ENCODE peak calls at places on chromosomes 7 and 10, in nine cellular contexts. E is cardiac muscle cell; Y is OCI-LY7; F is H1; R is naive thymus-derived CD4-positive, alpha-beta T cell; P is PC-3; U is GM23338; T is colonic mucosa; M is CD8-positive, alpha-beta memory T cell. K is an unnamed sample.

GRCh38 chr7:102424129-102424551 is 9.2 kb upstream of the ORAI2 start:
- DNase-seq in E (no peak), F (no peak), M (no peak), R (no peak), P (no peak), U (peak; percentile 48), T (no peak), Y (peak; percentile 42), K (no peak)

GRCh38 chr10:65415318-65415717 is 1510.5 kb upstream of the LRRTM3 start:
- DNase-seq in T (no peak), M (no peak), P (no peak), E (no peak), F (no peak), U (no peak), R (no peak), Y (no peak), K (no peak)

GRCh38 chr10:79285315-79286185 is 61.7 kb upstream of the PPIF start:
- DNase-seq in P (no peak), T (no peak), R (no peak), U (no peak), F (no peak), Y (peak; percentile 36), E (no peak), M (no peak), K (no peak)

GRCh38 chr7:69781412-69781846 is 183.2 kb downstream of the AUTS2 start:
- DNase-seq in F (no peak), R (no peak), M (no peak), U (no peak), E (no peak), Y (no peak), P (no peak), T (no peak), K (peak; percentile 44)

GRCh38 chr10:112184379-112184778 is 814 bp upstream of the GPAM start:
- DNase-seq in T (no peak), E (no peak), U (peak; percentile 1), P (no peak), Y (no peak), M (no peak), F (no peak), R (no peak), K (no peak)

GRCh38 chr10:45076847-45077246 is 76.1 kb downstream of the ZNF22 start:
- DNase-seq in P (no peak), Y (no peak), T (no peak), U (no peak), F (no peak), E (no peak), R (no peak), M (no peak), K (no peak)

GRCh38 chr7:155808551-155809331 is 3.5 kb downstream of the SHH start:
- DNase-seq in T (peak; percentile 76), M (no peak), E (no peak), U (peak; percentile 48), P (peak; percentile 14), Y (no peak), R (no peak), F (no peak), K (peak; percentile 33)

GRCh38 chr7:1561036-1561940 is 5.3 kb upstream of the TMEM184A start:
- DNase-seq in F (no peak), R (no peak), P (no peak), U (no peak), M (no peak), T (no peak), Y (no peak), E (no peak), K (no peak)

GRCh38 chr10:47035447-47036337 is 124.5 kb downstream of the PTPN20 start:
- DNase-seq in M (no peak), R (no peak), Y (no peak), T (no peak), P (no peak), U (no peak), F (no peak), E (no peak), K (no peak)

GRCh38 chr7:31825576-31825975 is 138.6 kb downstream of the PPP1R17 start:
- DNase-seq in R (no peak), U (peak; percentile 45), P (no peak), Y (no peak), E (no peak), M (no peak), T (no peak), F (no peak), K (no peak)

GRCh38 chr10:52864459-52865106 is 92.0 kb upstream of the MBL2 start:
- DNase-seq in R (no peak), Y (no peak), M (no peak), P (peak; percentile 100), E (no peak), U (peak; percentile 50), T (no peak), F (peak; percentile 63), K (no peak)

GRCh38 chr10:75592888-75593643 is 161.6 kb downstream of the LRMDA start:
- DNase-seq in T (no peak), U (no peak), P (no peak), F (no peak), R (no peak), Y (no peak), E (no peak), M (no peak), K (no peak)

GRCh38 chr10:122407375-122408125 is 33.0 kb downstream of the PLEKHA1 start:
- DNase-seq in F (no peak), Y (no peak), E (no peak), M (peak; percentile 8), U (no peak), P (no peak), R (no peak), T (no peak), K (no peak)

GRCh38 chr7:12385364-12385786 is 18.3 kb downstream of the VWDE start:
- DNase-seq in Y (no peak), E (peak; percentile 38), P (no peak), M (no peak), R (no peak), F (no peak), U (no peak), T (no peak), K (no peak)

GRCh38 chr7:101172854-101173751 is 7.0 kb downstream of the NAT16 start:
- DNase-seq in M (no peak), U (peak; percentile 51), T (peak; percentile 47), E (no peak), F (no peak), P (peak; percentile 91), Y (no peak), R (no peak), K (no peak)

GRCh38 chr10:63627881-63628296 is 106.7 kb downstream of the REEP3 start:
- DNase-seq in Y (no peak), F (no peak), M (no peak), T (no peak), E (no peak), R (no peak), P (peak; percentile 64), U (no peak), K (peak; percentile 32)

GRCh38 chr7:157739650-157740049 is 402.8 kb downstream of the DNAJB6 start:
- DNase-seq in R (no peak), M (no peak), E (no peak), T (no peak), F (no peak), U (no peak), Y (no peak), P (no peak), K (no peak)

GRCh38 chr10:26249681-26250080 is 33.1 kb downstream of the GAD2 start:
- DNase-seq in U (no peak), T (no peak), Y (no peak), F (no peak), E (no peak), P (no peak), M (no peak), R (no peak), K (no peak)

GRCh38 chr10:49139000-49139865 is 5.4 kb upstream of the FAM170B start:
- DNase-seq in U (no peak), E (no peak), P (peak; percentile 54), T (no peak), R (no peak), Y (no peak), F (no peak), M (no peak), K (no peak)
- H3K4me1 ChIP-seq in U (peaks cover 11% of the 10 kb centered on the region), E (no peaks in the 10 kb centered on the region), P (peaks cover 20% of the 10 kb centered on the region), T (no peaks in the 10 kb centered on the region), R (no peaks in the 10 kb centered on the region), Y (peaks cover 55% of the 10 kb centered on the region), F (peaks cover 4% of the 10 kb centered on the region), M (no peaks in the 10 kb centered on the region), K (no peaks in the 10 kb centered on the region)

DNA sequence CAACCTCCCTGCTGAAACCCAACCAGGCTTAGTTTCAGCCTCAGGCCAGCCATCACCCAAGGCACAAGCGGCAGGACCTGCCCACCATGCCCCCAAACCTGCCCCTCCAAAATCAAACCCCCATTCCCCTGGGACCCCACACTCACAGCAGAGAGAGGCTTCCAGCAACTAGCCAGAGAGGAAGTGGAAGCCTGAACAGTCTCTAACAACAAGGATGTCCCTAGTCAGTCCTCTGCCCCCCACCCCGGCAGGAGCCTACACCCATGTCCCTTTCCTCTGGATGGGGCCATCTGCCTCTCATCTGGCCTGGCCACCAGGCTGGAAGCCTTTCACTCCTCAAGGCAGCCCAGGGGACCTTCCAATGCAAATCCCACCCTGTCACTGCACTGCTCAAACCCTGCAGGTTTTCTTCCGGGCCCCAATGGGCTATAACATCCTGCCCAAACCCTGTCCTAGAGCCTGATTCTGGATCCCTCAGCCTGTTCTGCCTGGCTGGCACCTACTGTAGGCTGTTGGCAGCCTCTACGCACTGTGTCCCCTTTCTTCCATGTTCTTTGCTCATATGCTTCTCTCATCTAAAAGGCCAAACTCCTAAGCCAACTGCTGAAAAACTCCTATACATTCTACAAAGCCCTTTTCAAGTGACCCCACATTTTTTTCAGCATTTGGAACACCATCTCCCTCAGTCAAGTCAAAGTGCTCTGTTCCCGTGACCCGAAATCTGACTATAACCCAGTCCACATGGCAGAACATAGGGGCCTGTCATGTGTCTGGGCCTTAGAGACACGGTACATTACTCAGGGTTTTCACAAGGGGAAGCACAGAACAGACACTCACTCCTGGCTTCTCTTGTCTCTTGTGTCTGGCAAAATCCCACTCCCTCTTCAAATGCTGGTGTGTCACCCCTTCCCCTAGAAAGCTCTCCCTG is 253.3 kb downstream of the TNS3 start:
- DNase-seq in F (no peak), U (no peak), T (no peak), E (no peak), M (no peak), R (no peak), P (no peak), Y (no peak), K (no peak)
- H3K4me3 ChIP-seq in F (peak overlapping the region; percentile 57), U (peak overlapping the region; percentile 53), T (no peak overlapping the region), E (peak overlapping the region; percentile 35), M (no peak overlapping the region), R (no peak overlapping the region), P (no peak overlapping the region), Y (no peak overlapping the region), K (peak overlapping the region; percentile 31)

GRCh38 chr10:93380043-93380565 is 102.0 kb downstream of the MYOF start:
- DNase-seq in P (no peak), U (no peak), R (no peak), F (no peak), E (no peak), T (no peak), Y (no peak), M (no peak), K (no peak)
- H3K36me3 ChIP-seq in P (peaks cover 58% of the 10 kb centered on the region), U (no peaks in the 10 kb centered on the region), R (no peaks in the 10 kb centered on the region), F (no peaks in the 10 kb centered on the region), E (no peaks in the 10 kb centered on the region), T (peaks cover 3% of the 10 kb centered on the region), Y (no peaks in the 10 kb centered on the region), M (no peaks in the 10 kb centered on the region), K (no peaks in the 10 kb centered on the region)

DNA sequence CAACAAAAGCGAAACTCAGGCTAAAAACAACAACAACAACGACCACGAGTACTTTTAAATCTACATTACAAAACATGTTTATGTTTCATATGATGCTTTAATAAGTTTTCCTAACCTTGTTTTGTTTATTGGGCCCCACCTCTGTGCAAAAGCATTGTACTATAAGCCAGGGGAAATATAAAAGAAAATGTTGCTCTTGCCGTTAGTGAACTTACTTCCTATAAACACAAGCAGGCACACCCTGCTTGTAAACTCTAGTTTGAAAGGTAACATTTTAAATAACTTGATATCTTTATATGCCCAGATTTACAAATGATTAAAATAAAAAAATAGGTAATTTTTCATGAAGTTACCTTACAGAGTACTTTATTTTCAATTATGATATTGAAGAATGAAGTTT is 19.2 kb upstream of the EPC1 start:
- DNase-seq in P (no peak), F (no peak), Y (no peak), E (no peak), T (no peak), U (no peak), M (no peak), R (no peak), K (no peak)
- H3K4me1 ChIP-seq in P (peaks cover 8% of the 10 kb centered on the region), F (no peaks in the 10 kb centered on the region), Y (peaks cover 14% of the 10 kb centered on the region), E (peaks cover 10% of the 10 kb centered on the region), T (peaks cover 3% of the 10 kb centered on the region), U (peaks cover 16% of the 10 kb centered on the region), M (peaks cover 33% of the 10 kb centered on the region), R (peaks cover 9% of the 10 kb centered on the region), K (peaks cover 3% of the 10 kb centered on the region)